ENCODE peak calls at places on chromosomes 1 and 21, in seven cellular contexts. N is mucosa of gallbladder; W is activated CD4-positive, alpha-beta T cell treated with anti-CD3 and anti-CD28 coated beads for 4 hours; J is foreskin fibroblast; X is activated naive CD4-positive, alpha-beta T cell; B is central memory CD4-positive, alpha-beta T cell; I is retina. K is an unnamed sample.

GRCh38 chr21:42114646-42115045 is 43.5 kb downstream of the UMODL1 start:
- DNase-seq in I (no peak), J (no peak), B (no peak), X (no peak), W (no peak), N (no peak), K (no peak)

GRCh38 chr1:192474080-192474683 is 101.4 kb upstream of the RGS1 start:
- DNase-seq in W (no peak), I (peak), J (peak), B (peak), X (no peak), N (no peak), K (no peak)

GRCh38 chr21:25400427-25400826 is 206.9 kb downstream of the MRPL39 start:
- DNase-seq in J (no peak), B (no peak), I (no peak), N (no peak), W (no peak), X (no peak), K (no peak)

GRCh38 chr1:16275591-16275990 is 38.6 kb upstream of the CPLANE2 start:
- DNase-seq in J (no peak), X (no peak), N (no peak), I (no peak), B (no peak), W (no peak), K (no peak)

GRCh38 chr1:217133958-217134856 is 411.0 kb upstream of the ESRRG start:
- DNase-seq in B (no peak), X (no peak), I (peak), W (no peak), J (peak), N (no peak), K (no peak)

GRCh38 chr1:6171546-6172124 is 8.5 kb downstream of the CHD5 start:
- DNase-seq in N (no peak), X (no peak), B (no peak), W (no peak), I (peak), J (peak), K (no peak)

GRCh38 chr1:87766737-87767136 is 438.1 kb downstream of the LMO4 start:
- DNase-seq in J (peak), X (no peak), N (no peak), W (no peak), B (no peak), I (no peak), K (no peak)

GRCh38 chr1:233607252-233608119 is 6.4 kb upstream of the KCNK1 start:
- DNase-seq in W (no peak), I (no peak), J (no peak), X (no peak), B (no peak), N (peak), K (no peak)

GRCh38 chr1:60000625-60001024 is 72.9 kb downstream of the C1orf87 start:
- DNase-seq in J (no peak), B (no peak), N (no peak), X (no peak), I (no peak), W (no peak), K (no peak)

GRCh38 chr1:228044961-228045360 is 37.5 kb upstream of the ARF1 start:
- DNase-seq in I (no peak), J (peak), N (no peak), X (no peak), B (no peak), W (no peak), K (no peak)

GRCh38 chr21:25501448-25501847 is 105.8 kb downstream of the MRPL39 start:
- DNase-seq in W (no peak), N (no peak), X (no peak), J (no peak), I (no peak), B (no peak), K (no peak)

GRCh38 chr1:214327519-214327918 is 46.6 kb downstream of the SMYD2 start:
- DNase-seq in X (no peak), B (no peak), I (no peak), J (no peak), W (no peak), N (no peak), K (no peak)

GRCh38 chr1:91685994-91686393 is 185.3 kb downstream of the CDC7 start:
- DNase-seq in B (no peak), N (no peak), J (peak), I (no peak), W (no peak), X (no peak), K (no peak)

GRCh38 chr1:227937531-227938145 is 10.1 kb downstream of the WNT9A start:
- DNase-seq in I (no peak), W (no peak), B (no peak), X (no peak), N (no peak), J (no peak), K (no peak)

GRCh38 chr1:39129514-39129913 is 75.0 kb upstream of the MACF1 start:
- DNase-seq in X (no peak), N (no peak), W (no peak), J (peak), I (no peak), B (no peak), K (peak)

GRCh38 chr1:30514137-30514654 is 209.2 kb downstream of the MATN1 start:
- DNase-seq in W (no peak), I (no peak), X (no peak), N (no peak), J (no peak), B (no peak), K (no peak)

GRCh38 chr1:183719289-183719688 is 66.2 kb upstream of the APOBEC4 start:
- DNase-seq in N (no peak), J (no peak), I (no peak), W (no peak), X (no peak), B (no peak), K (no peak)

GRCh38 chr1:56120021-56120420 is 459.3 kb downstream of the PLPP3 start:
- DNase-seq in J (peak), B (no peak), W (no peak), X (no peak), I (no peak), N (no peak), K (no peak)

GRCh38 chr1:41359211-41360073 is 1.8 kb upstream of the FOXO6 start:
- DNase-seq in N (no peak), X (no peak), I (peak), J (no peak), B (no peak), W (no peak), K (no peak)

GRCh38 chr1:225712391-225712790 is 59.5 kb upstream of the ENAH start:
- DNase-seq in I (no peak), X (no peak), W (no peak), J (no peak), B (no peak), N (no peak), K (no peak)

GRCh38 chr1:231827337-231828105 is 200.9 kb downstream of the DISC1 start:
- DNase-seq in I (peak), B (no peak), X (no peak), W (no peak), J (peak), N (no peak), K (no peak)

GRCh38 chr1:113147073-113147625 is 74.2 kb downstream of the LRIG2 start:
- DNase-seq in J (no peak), N (no peak), W (no peak), I (peak), B (no peak), X (no peak), K (no peak)

GRCh38 chr1:228938248-228938891 is 203.1 kb downstream of the RHOU start:
- DNase-seq in B (no peak), I (peak), N (peak), J (no peak), W (no peak), X (no peak), K (no peak)

GRCh38 chr1:233227930-233228465 is 67.5 kb downstream of the PCNX2 start:
- DNase-seq in B (no peak), N (no peak), X (no peak), I (no peak), W (no peak), J (no peak), K (no peak)

GRCh38 chr1:206464456-206464964 is 5.8 kb upstream of the IKBKE start:
- DNase-seq in I (no peak), B (no peak), J (peak), W (no peak), X (no peak), N (no peak), K (no peak)

GRCh38 chr1:10851024-10852013 is 54.9 kb upstream of the CASZ1 start:
- DNase-seq in I (no peak), B (no peak), N (no peak), J (no peak), W (no peak), X (no peak), K (no peak)

K was measured in prostate gland.